ENCODE peak calls at places on chromosomes 1 and 21, in seven cellular contexts. One of them, this sample, is unnamed.

GRCh38 chr1:209157514-209158285 is 425.8 kb upstream of the CAMK1G start:
- DNase-seq in neuronal stem cell: peak
- DNase-seq in effector memory CD4-positive, alpha-beta T cell: no peak
- DNase-seq in RWPE1: no peak
- DNase-seq in esophagus squamous epithelium: no peak
- DNase-seq in GM23338: peak
- DNase-seq in brain microvascular endothelial cell: no peak
- DNase-seq in this sample: no peak

GRCh38 chr1:247409869-247410544 is 6.0 kb upstream of the NLRP3 start:
- DNase-seq in neuronal stem cell: no peak
- DNase-seq in effector memory CD4-positive, alpha-beta T cell: no peak
- DNase-seq in RWPE1: no peak
- DNase-seq in esophagus squamous epithelium: no peak
- DNase-seq in GM23338: no peak
- DNase-seq in brain microvascular endothelial cell: no peak
- DNase-seq in this sample: no peak

GRCh38 chr21:37408464-37409193 is 42.1 kb downstream of the DYRK1A start:
- DNase-seq in neuronal stem cell: no peak
- DNase-seq in effector memory CD4-positive, alpha-beta T cell: no peak
- DNase-seq in RWPE1: no peak
- DNase-seq in esophagus squamous epithelium: no peak
- DNase-seq in GM23338: no peak
- DNase-seq in brain microvascular endothelial cell: no peak
- DNase-seq in this sample: no peak

GRCh38 chr1:49229555-49229954 is 452.9 kb upstream of the BEND5 start:
- DNase-seq in neuronal stem cell: no peak
- DNase-seq in effector memory CD4-positive, alpha-beta T cell: no peak
- DNase-seq in RWPE1: no peak
- DNase-seq in esophagus squamous epithelium: no peak
- DNase-seq in GM23338: peak
- DNase-seq in brain microvascular endothelial cell: no peak
- DNase-seq in this sample: no peak

GRCh38 chr1:156705321-156705917 is at the start of gene CRABP2:
- DNase-seq in neuronal stem cell: peak
- DNase-seq in effector memory CD4-positive, alpha-beta T cell: peak
- DNase-seq in RWPE1: no peak
- DNase-seq in esophagus squamous epithelium: no peak
- DNase-seq in GM23338: peak
- DNase-seq in brain microvascular endothelial cell: no peak
- DNase-seq in this sample: no peak

GRCh38 chr1:230851291-230851691 is 17.0 kb downstream of the C1orf198 start:
- DNase-seq in neuronal stem cell: no peak
- DNase-seq in effector memory CD4-positive, alpha-beta T cell: no peak
- DNase-seq in RWPE1: no peak
- DNase-seq in esophagus squamous epithelium: no peak
- DNase-seq in GM23338: peak
- DNase-seq in brain microvascular endothelial cell: peak
- DNase-seq in this sample: no peak

GRCh38 chr1:212413902-212414327 is 771 bp downstream of the PACC1 start:
- DNase-seq in neuronal stem cell: no peak
- DNase-seq in effector memory CD4-positive, alpha-beta T cell: no peak
- DNase-seq in RWPE1: peak
- DNase-seq in esophagus squamous epithelium: no peak
- DNase-seq in GM23338: no peak
- DNase-seq in brain microvascular endothelial cell: no peak
- DNase-seq in this sample: no peak

GRCh38 chr1:9473032-9473792 is 66.1 kb upstream of the SLC25A33 start:
- DNase-seq in neuronal stem cell: no peak
- DNase-seq in effector memory CD4-positive, alpha-beta T cell: no peak
- DNase-seq in RWPE1: peak
- DNase-seq in esophagus squamous epithelium: no peak
- DNase-seq in GM23338: no peak
- DNase-seq in brain microvascular endothelial cell: peak
- DNase-seq in this sample: peak

GRCh38 chr1:97726386-97726785 is 194.4 kb downstream of the DPYD start:
- DNase-seq in neuronal stem cell: no peak
- DNase-seq in effector memory CD4-positive, alpha-beta T cell: no peak
- DNase-seq in RWPE1: no peak
- DNase-seq in esophagus squamous epithelium: no peak
- DNase-seq in GM23338: no peak
- DNase-seq in brain microvascular endothelial cell: no peak
- DNase-seq in this sample: no peak

GRCh38 chr1:31653761-31654160 is 9.1 kb upstream of the PEF1 start:
- DNase-seq in neuronal stem cell: no peak
- DNase-seq in effector memory CD4-positive, alpha-beta T cell: no peak
- DNase-seq in RWPE1: no peak
- DNase-seq in esophagus squamous epithelium: no peak
- DNase-seq in GM23338: no peak
- DNase-seq in brain microvascular endothelial cell: no peak
- DNase-seq in this sample: no peak

GRCh38 chr1:214165850-214166374 is 115.0 kb upstream of the SMYD2 start:
- DNase-seq in neuronal stem cell: no peak
- DNase-seq in effector memory CD4-positive, alpha-beta T cell: no peak
- DNase-seq in RWPE1: no peak
- DNase-seq in esophagus squamous epithelium: no peak
- DNase-seq in GM23338: no peak
- DNase-seq in brain microvascular endothelial cell: no peak
- DNase-seq in this sample: no peak

GRCh38 chr1:231517076-231517475 is 11.4 kb upstream of the TSNAX start:
- DNase-seq in neuronal stem cell: no peak
- DNase-seq in effector memory CD4-positive, alpha-beta T cell: no peak
- DNase-seq in RWPE1: no peak
- DNase-seq in esophagus squamous epithelium: no peak
- DNase-seq in GM23338: no peak
- DNase-seq in brain microvascular endothelial cell: no peak
- DNase-seq in this sample: no peak

GRCh38 chr1:180611016-180611930 is 20.5 kb upstream of the XPR1 start:
- DNase-seq in neuronal stem cell: no peak
- DNase-seq in effector memory CD4-positive, alpha-beta T cell: no peak
- DNase-seq in RWPE1: peak
- DNase-seq in esophagus squamous epithelium: no peak
- DNase-seq in GM23338: no peak
- DNase-seq in brain microvascular endothelial cell: no peak
- DNase-seq in this sample: no peak

GRCh38 chr1:246583448-246584185 is 17.4 kb downstream of the CNST start:
- DNase-seq in neuronal stem cell: no peak
- DNase-seq in effector memory CD4-positive, alpha-beta T cell: no peak
- DNase-seq in RWPE1: no peak
- DNase-seq in esophagus squamous epithelium: no peak
- DNase-seq in GM23338: no peak
- DNase-seq in brain microvascular endothelial cell: no peak
- DNase-seq in this sample: no peak

GRCh38 chr1:26694597-26695416 is 1.0 kb upstream of the ARID1A start:
- DNase-seq in neuronal stem cell: peak
- DNase-seq in effector memory CD4-positive, alpha-beta T cell: no peak
- DNase-seq in RWPE1: no peak
- DNase-seq in esophagus squamous epithelium: no peak
- DNase-seq in GM23338: no peak
- DNase-seq in brain microvascular endothelial cell: no peak
- DNase-seq in this sample: no peak

DNA sequence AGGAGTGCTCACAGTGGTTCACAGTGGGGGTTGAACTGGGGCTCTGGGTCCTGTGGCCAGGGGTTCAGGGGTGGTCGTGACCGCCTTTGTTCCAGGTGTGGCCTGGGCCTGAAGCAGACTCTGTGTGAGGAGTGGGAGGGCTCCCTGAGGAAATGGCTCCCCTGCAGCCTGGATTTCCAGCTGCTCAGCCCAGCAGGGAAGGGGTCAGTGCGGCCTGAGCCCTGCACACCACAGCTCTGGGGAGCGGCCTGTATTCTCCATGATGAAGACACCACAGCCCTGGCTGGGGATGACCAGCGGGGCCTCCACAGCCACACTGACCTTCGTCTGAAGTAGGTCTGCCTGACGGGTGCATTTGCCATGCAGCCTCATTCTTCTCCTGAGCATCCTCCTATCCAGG is 16.7 kb downstream of the PYCR2 start:
- DNase-seq in neuronal stem cell: no peak
- DNase-seq in effector memory CD4-positive, alpha-beta T cell: no peak
- DNase-seq in RWPE1: no peak
- DNase-seq in esophagus squamous epithelium: no peak
- DNase-seq in GM23338: no peak
- DNase-seq in brain microvascular endothelial cell: no peak
- DNase-seq in this sample: no peak
- H3K27ac ChIP-seq in neuronal stem cell: no peak
- H3K27ac ChIP-seq in effector memory CD4-positive, alpha-beta T cell: no peak
- H3K27ac ChIP-seq in RWPE1: no peak
- H3K27ac ChIP-seq in esophagus squamous epithelium: no peak
- H3K27ac ChIP-seq in GM23338: no peak
- H3K27ac ChIP-seq in brain microvascular endothelial cell: no peak
- H3K27ac ChIP-seq in this sample: no peak

DNA sequence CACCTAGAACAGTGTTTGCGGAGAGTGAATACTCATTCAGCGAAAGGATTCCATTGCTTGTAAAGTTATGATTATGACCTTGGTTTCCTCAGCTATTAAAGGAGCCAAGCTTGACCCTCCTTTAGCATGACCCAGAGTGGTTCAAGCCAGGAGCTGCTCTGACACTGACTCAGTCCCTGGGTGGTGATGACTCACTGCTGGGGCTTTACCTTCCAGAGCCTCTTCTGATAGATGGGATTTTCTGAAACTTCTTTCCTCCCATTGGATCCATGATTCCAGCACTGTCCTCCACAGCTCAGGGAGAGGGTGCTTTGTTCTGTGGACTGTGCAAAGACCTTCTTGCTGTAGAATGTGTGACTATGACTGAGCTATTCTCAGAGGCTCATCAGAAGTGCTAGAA is 77.4 kb downstream of the S1PR1 start:
- DNase-seq in neuronal stem cell: no peak
- DNase-seq in effector memory CD4-positive, alpha-beta T cell: no peak
- DNase-seq in RWPE1: peak
- DNase-seq in esophagus squamous epithelium: no peak
- DNase-seq in GM23338: no peak
- DNase-seq in brain microvascular endothelial cell: peak
- DNase-seq in this sample: no peak
- H3K27ac ChIP-seq in neuronal stem cell: no peak
- H3K27ac ChIP-seq in effector memory CD4-positive, alpha-beta T cell: no peak
- H3K27ac ChIP-seq in RWPE1: no peak
- H3K27ac ChIP-seq in esophagus squamous epithelium: no peak
- H3K27ac ChIP-seq in GM23338: no peak
- H3K27ac ChIP-seq in brain microvascular endothelial cell: no peak
- H3K27ac ChIP-seq in this sample: no peak

GRCh38 chr1:160401487-160401805 is 1.1 kb downstream of the VANGL2 start:
- DNase-seq in neuronal stem cell: no peak
- DNase-seq in effector memory CD4-positive, alpha-beta T cell: no peak
- DNase-seq in RWPE1: no peak
- DNase-seq in esophagus squamous epithelium: no peak
- DNase-seq in GM23338: no peak
- DNase-seq in brain microvascular endothelial cell: no peak
- DNase-seq in this sample: peak

GRCh38 chr1:160401972-160402795 is 1.8 kb downstream of the VANGL2 start:
- DNase-seq in neuronal stem cell: no peak
- DNase-seq in effector memory CD4-positive, alpha-beta T cell: no peak
- DNase-seq in RWPE1: no peak
- DNase-seq in esophagus squamous epithelium: no peak
- DNase-seq in GM23338: no peak
- DNase-seq in brain microvascular endothelial cell: no peak
- DNase-seq in this sample: no peak

GRCh38 chr1:160400284-160400645 is at the start of gene VANGL2:
- DNase-seq in neuronal stem cell: peak
- DNase-seq in effector memory CD4-positive, alpha-beta T cell: no peak
- DNase-seq in RWPE1: peak
- DNase-seq in esophagus squamous epithelium: no peak
- DNase-seq in GM23338: peak
- DNase-seq in brain microvascular endothelial cell: peak
- DNase-seq in this sample: no peak

GRCh38 chr1:160399544-160400283 is 650 bp upstream of the VANGL2 start:
- DNase-seq in neuronal stem cell: no peak
- DNase-seq in effector memory CD4-positive, alpha-beta T cell: no peak
- DNase-seq in RWPE1: no peak
- DNase-seq in esophagus squamous epithelium: no peak
- DNase-seq in GM23338: peak
- DNase-seq in brain microvascular endothelial cell: no peak
- DNase-seq in this sample: no peak

DNA sequence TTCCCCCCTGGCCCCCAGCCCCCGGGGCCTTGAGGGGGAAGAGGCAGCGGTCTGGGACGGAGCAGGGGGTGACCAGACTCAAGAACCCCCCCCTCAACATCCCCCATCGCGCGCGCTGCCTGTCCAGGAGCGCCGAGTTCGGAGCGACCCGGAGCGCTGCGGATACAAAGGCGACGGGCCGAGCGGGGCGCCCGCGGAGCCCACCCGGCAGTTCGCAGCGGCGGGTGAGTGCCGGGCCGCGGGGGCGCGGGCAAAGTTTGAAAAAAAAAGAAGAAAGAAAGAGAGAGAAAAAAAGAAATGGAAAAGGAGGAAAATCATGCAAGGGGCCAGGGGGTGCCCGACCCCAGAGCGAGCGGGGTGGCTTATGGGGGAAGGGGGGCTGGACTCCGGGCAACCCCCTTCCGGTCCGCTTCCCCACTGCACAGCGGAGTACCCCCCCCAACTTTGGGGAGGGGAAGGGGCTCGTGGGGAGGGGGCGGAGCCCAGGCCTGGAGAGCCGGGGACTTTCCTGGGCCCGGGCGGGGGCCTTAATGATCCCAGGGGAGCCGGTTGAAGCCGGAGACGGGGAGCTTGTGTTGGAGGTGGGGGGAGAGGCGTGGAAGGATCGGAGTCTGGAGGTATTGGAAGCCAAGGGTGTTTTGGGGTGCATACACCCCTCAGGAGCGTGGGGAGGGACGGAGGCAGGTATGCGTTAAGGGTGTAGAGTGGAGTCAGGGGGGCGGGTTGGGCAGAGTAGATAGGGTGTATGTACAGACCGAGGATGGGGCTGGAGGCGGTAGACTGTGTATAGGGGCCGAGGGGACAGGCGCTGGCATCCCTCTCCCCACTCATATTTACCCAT is 502 bp downstream of the VANGL2 start:
- DNase-seq in neuronal stem cell: peak
- DNase-seq in effector memory CD4-positive, alpha-beta T cell: no peak
- DNase-seq in RWPE1: no peak
- DNase-seq in esophagus squamous epithelium: no peak
- DNase-seq in GM23338: peak
- DNase-seq in brain microvascular endothelial cell: no peak
- DNase-seq in this sample: no peak
- H3K27ac ChIP-seq in neuronal stem cell: peak
- H3K27ac ChIP-seq in effector memory CD4-positive, alpha-beta T cell: no peak
- H3K27ac ChIP-seq in RWPE1: peak
- H3K27ac ChIP-seq in esophagus squamous epithelium: peak
- H3K27ac ChIP-seq in GM23338: peak
- H3K27ac ChIP-seq in brain microvascular endothelial cell: no peak
- H3K27ac ChIP-seq in this sample: peak

DNA sequence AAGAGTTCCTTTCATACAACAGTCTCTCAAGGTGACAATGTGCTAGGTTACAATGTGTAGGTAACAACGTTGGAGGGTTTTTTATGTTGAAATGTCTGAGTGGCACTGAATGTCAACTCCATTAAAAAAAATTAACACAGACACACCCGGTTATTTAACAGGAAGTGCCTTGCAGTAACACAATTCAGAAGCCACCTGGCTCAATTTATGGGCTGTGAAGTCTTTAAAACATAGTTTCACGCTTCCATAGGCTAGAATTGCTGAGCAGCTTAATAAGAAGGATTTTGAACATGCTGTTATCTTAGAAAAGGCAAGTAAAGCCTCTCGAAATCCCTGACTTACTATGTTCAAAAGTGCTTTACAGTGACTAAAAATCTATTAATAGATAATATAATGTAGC is 19.7 kb downstream of the SRSF4 start:
- DNase-seq in neuronal stem cell: no peak
- DNase-seq in effector memory CD4-positive, alpha-beta T cell: no peak
- DNase-seq in RWPE1: no peak
- DNase-seq in esophagus squamous epithelium: no peak
- DNase-seq in GM23338: no peak
- DNase-seq in brain microvascular endothelial cell: no peak
- DNase-seq in this sample: no peak
- H3K27ac ChIP-seq in neuronal stem cell: no peak
- H3K27ac ChIP-seq in effector memory CD4-positive, alpha-beta T cell: no peak
- H3K27ac ChIP-seq in RWPE1: no peak
- H3K27ac ChIP-seq in esophagus squamous epithelium: peak
- H3K27ac ChIP-seq in GM23338: peak
- H3K27ac ChIP-seq in brain microvascular endothelial cell: no peak
- H3K27ac ChIP-seq in this sample: no peak

GRCh38 chr1:229627003-229627402 is 956 bp downstream of the URB2 start:
- DNase-seq in neuronal stem cell: no peak
- DNase-seq in effector memory CD4-positive, alpha-beta T cell: no peak
- DNase-seq in RWPE1: peak
- DNase-seq in esophagus squamous epithelium: no peak
- DNase-seq in GM23338: no peak
- DNase-seq in brain microvascular endothelial cell: no peak
- DNase-seq in this sample: no peak
- H3K27ac ChIP-seq in neuronal stem cell: no peak
- H3K27ac ChIP-seq in effector memory CD4-positive, alpha-beta T cell: no peak
- H3K27ac ChIP-seq in RWPE1: no peak
- H3K27ac ChIP-seq in esophagus squamous epithelium: peak
- H3K27ac ChIP-seq in GM23338: peak
- H3K27ac ChIP-seq in brain microvascular endothelial cell: no peak
- H3K27ac ChIP-seq in this sample: no peak